ENCODE peak calls at places on chromosome 21, in ten cellular contexts. M is tibial nerve, F is Peyer's patch, O is transverse colon, S is breast epithelium, Y is ovary, G is H1, P is heart left ventricle, X is suprapubic skin, I is esophagus squamous epithelium. D is an unnamed sample. For H3K4me1, the result is how much of the 10 kb centered on the place peaks cover.

GRCh38 chr21:27212444-27212843 is 245.6 kb upstream of the ADAMTS5 start:
- DNase-seq in M (no peak), F (no peak), O (no peak), S (no peak), Y (no peak), G (no peak), P (no peak), X (no peak), I (no peak), D (no peak)

GRCh38 chr21:31524140-31524539 is 135.4 kb upstream of the SOD1 start:
- DNase-seq in M (no peak), F (no peak), O (no peak), S (no peak), Y (no peak), G (no peak), P (no peak), X (no peak), I (no peak), D (no peak)

GRCh38 chr21:33707846-33708245 is 65.5 kb downstream of the ITSN1 start:
- DNase-seq in M (no peak), F (no peak), O (no peak), S (no peak), Y (no peak), G (no peak), P (no peak), X (no peak), I (no peak), D (no peak)

GRCh38 chr21:39461419-39461818 is 9.6 kb downstream of the SH3BGR start:
- DNase-seq in M (no peak), F (no peak), O (no peak), S (no peak), Y (no peak), G (no peak), P (no peak), X (no peak), I (no peak), D (no peak)

GRCh38 chr21:14076143-14076806 is 134.5 kb downstream of the LIPI start:
- DNase-seq in M (no peak), F (no peak), O (no peak), S (no peak), Y (no peak), G (no peak), P (no peak), X (no peak), I (no peak), D (no peak)

GRCh38 chr21:39014751-39015150 is 168.5 kb downstream of the PSMG1 start:
- DNase-seq in M (no peak), F (no peak), O (no peak), S (no peak), Y (no peak), G (no peak), P (no peak), X (no peak), I (no peak), D (peak)

GRCh38 chr21:37675202-37675801 is 241.0 kb downstream of the KCNJ6 start:
- DNase-seq in M (peak), F (peak), O (peak), S (peak), Y (peak), G (peak), P (peak), X (no peak), I (no peak), D (peak)

GRCh38 chr21:38170283-38170682 is 86.5 kb upstream of the KCNJ15 start:
- DNase-seq in M (no peak), F (no peak), O (no peak), S (no peak), Y (no peak), G (peak), P (no peak), X (no peak), I (no peak), D (no peak)

GRCh38 chr21:46509760-46510159 is 51.1 kb downstream of the DIP2A start:
- DNase-seq in M (no peak), F (peak), O (peak), S (no peak), Y (no peak), G (no peak), P (no peak), X (no peak), I (no peak), D (peak)

GRCh38 chr21:34946385-34947121 is 102.5 kb downstream of the RUNX1 start:
- DNase-seq in M (no peak), F (no peak), O (no peak), S (no peak), Y (no peak), G (no peak), P (no peak), X (no peak), I (no peak), D (no peak)

GRCh38 chr21:32771134-32771523 is 426 bp downstream of the PAXBP1 start:
- DNase-seq in M (peak), F (no peak), O (peak), S (peak), Y (peak), G (no peak), P (peak), X (peak), I (no peak), D (no peak)

GRCh38 chr21:32298148-32298559 is 501 bp upstream of the MRAP start:
- DNase-seq in M (no peak), F (no peak), O (no peak), S (no peak), Y (peak), G (no peak), P (no peak), X (peak), I (no peak), D (no peak)

GRCh38 chr21:38489283-38489677 is 9.0 kb downstream of the ERG start:
- DNase-seq in M (no peak), F (no peak), O (no peak), S (no peak), Y (no peak), G (no peak), P (no peak), X (no peak), I (no peak), D (no peak)

GRCh38 chr21:29449306-29449940 is 150.7 kb downstream of the BACH1 start:
- DNase-seq in M (no peak), F (no peak), O (no peak), S (no peak), Y (no peak), G (no peak), P (no peak), X (no peak), I (no peak), D (no peak)

GRCh38 chr21:34133802-34134201 is 60.4 kb downstream of the MRPS6 start:
- DNase-seq in M (no peak), F (no peak), O (no peak), S (no peak), Y (no peak), G (no peak), P (no peak), X (no peak), I (no peak), D (no peak)

GRCh38 chr21:17667256-17667655 is 54.6 kb upstream of the BTG3 start:
- DNase-seq in M (no peak), F (no peak), O (no peak), S (no peak), Y (no peak), G (no peak), P (no peak), X (no peak), I (no peak), D (no peak)

GRCh38 chr21:34994646-34995631 is 54.2 kb downstream of the RUNX1 start:
- DNase-seq in M (no peak), F (no peak), O (no peak), S (no peak), Y (no peak), G (no peak), P (no peak), X (no peak), I (no peak), D (peak)

GRCh38 chr21:34195365-34195764 is 122.0 kb downstream of the MRPS6 start:
- DNase-seq in M (no peak), F (no peak), O (no peak), S (no peak), Y (no peak), G (no peak), P (no peak), X (no peak), I (no peak), D (no peak)

GRCh38 chr21:41243107-41243506 is 73.5 kb upstream of the FAM3B start:
- DNase-seq in M (no peak), F (no peak), O (no peak), S (no peak), Y (no peak), G (no peak), P (no peak), X (no peak), I (no peak), D (no peak)

GRCh38 chr21:32353002-32353711 is 39.7 kb downstream of the URB1 start:
- DNase-seq in M (no peak), F (no peak), O (no peak), S (no peak), Y (no peak), G (no peak), P (no peak), X (peak), I (no peak), D (no peak)

GRCh38 chr21:30580132-30580531 is 10.1 kb downstream of the KRTAP22-2 start:
- DNase-seq in M (no peak), F (no peak), O (no peak), S (no peak), Y (no peak), G (no peak), P (no peak), X (no peak), I (no peak), D (no peak)

GRCh38 chr21:34743831-34744230 is 75.0 kb downstream of the CLIC6 start:
- DNase-seq in M (peak), F (no peak), O (peak), S (peak), Y (no peak), G (no peak), P (no peak), X (no peak), I (no peak), D (no peak)

GRCh38 chr21:39441502-39442475 is 3.8 kb downstream of the LCA5L start:
- DNase-seq in M (no peak), F (no peak), O (no peak), S (no peak), Y (no peak), G (no peak), P (no peak), X (no peak), I (no peak), D (no peak)

GRCh38 chr21:38379171-38379570 is 119.1 kb downstream of the ERG start:
- DNase-seq in M (no peak), F (no peak), O (no peak), S (no peak), Y (no peak), G (no peak), P (no peak), X (no peak), I (no peak), D (no peak)

GRCh38 chr21:36429672-36430546 is 44.7 kb downstream of the CHAF1B start:
- DNase-seq in M (peak), F (no peak), O (peak), S (peak), Y (peak), G (peak), P (peak), X (no peak), I (peak), D (no peak)
- TF ChIP-seq POLR2A in M (peak), F (no peak), O (peak), S (no peak), Y (peak), G (no peak), P (no peak), X (no peak), I (peak), D (no peak)

GRCh38 chr21:44329971-44330681 is 9.1 kb downstream of the CFAP410 start:
- DNase-seq in M (no peak), F (no peak), O (no peak), S (no peak), Y (no peak), G (no peak), P (no peak), X (no peak), I (no peak), D (no peak)
- H3K4me1 ChIP-seq in M (under half), F (under half), O (under half), S (under half), Y (under half), G (under half), P (under half), X (under half), I (under half), D (under half)

GRCh38 chr21:43967981-43968380 is 44.1 kb upstream of the TRAPPC10 start:
- DNase-seq in M (no peak), F (no peak), O (no peak), S (no peak), Y (no peak), G (no peak), P (no peak), X (no peak), I (no peak), D (peak)

GRCh38 chr21:43968410-43969114 is 43.5 kb upstream of the TRAPPC10 start:
- DNase-seq in M (no peak), F (no peak), O (no peak), S (no peak), Y (no peak), G (no peak), P (no peak), X (no peak), I (no peak), D (no peak)

GRCh38 chr21:43965911-43966585 is 46.1 kb upstream of the TRAPPC10 start:
- DNase-seq in M (no peak), F (no peak), O (no peak), S (no peak), Y (no peak), G (no peak), P (no peak), X (no peak), I (no peak), D (no peak)

GRCh38 chr21:43969115-43969444 is 43.0 kb upstream of the TRAPPC10 start:
- DNase-seq in M (no peak), F (no peak), O (no peak), S (no peak), Y (no peak), G (no peak), P (no peak), X (no peak), I (no peak), D (peak)

GRCh38 chr21:43966946-43967512 is 45.1 kb upstream of the TRAPPC10 start:
- DNase-seq in M (no peak), F (no peak), O (no peak), S (no peak), Y (no peak), G (no peak), P (no peak), X (no peak), I (no peak), D (peak)
- TF ChIP-seq POLR2A in M (no peak), F (no peak), O (no peak), S (no peak), Y (no peak), G (no peak), P (no peak), X (no peak), I (no peak), D (no peak)

GRCh38 chr21:42409366-42409765 is 5.7 kb downstream of the UBASH3A start:
- DNase-seq in M (no peak), F (no peak), O (no peak), S (no peak), Y (no peak), G (no peak), P (no peak), X (no peak), I (no peak), D (no peak)
- H3K4me1 ChIP-seq in M (under half), F (under half), O (under half), S (under half), Y (under half), G (under half), P (under half), X (under half), I (under half), D (under half)

DNA sequence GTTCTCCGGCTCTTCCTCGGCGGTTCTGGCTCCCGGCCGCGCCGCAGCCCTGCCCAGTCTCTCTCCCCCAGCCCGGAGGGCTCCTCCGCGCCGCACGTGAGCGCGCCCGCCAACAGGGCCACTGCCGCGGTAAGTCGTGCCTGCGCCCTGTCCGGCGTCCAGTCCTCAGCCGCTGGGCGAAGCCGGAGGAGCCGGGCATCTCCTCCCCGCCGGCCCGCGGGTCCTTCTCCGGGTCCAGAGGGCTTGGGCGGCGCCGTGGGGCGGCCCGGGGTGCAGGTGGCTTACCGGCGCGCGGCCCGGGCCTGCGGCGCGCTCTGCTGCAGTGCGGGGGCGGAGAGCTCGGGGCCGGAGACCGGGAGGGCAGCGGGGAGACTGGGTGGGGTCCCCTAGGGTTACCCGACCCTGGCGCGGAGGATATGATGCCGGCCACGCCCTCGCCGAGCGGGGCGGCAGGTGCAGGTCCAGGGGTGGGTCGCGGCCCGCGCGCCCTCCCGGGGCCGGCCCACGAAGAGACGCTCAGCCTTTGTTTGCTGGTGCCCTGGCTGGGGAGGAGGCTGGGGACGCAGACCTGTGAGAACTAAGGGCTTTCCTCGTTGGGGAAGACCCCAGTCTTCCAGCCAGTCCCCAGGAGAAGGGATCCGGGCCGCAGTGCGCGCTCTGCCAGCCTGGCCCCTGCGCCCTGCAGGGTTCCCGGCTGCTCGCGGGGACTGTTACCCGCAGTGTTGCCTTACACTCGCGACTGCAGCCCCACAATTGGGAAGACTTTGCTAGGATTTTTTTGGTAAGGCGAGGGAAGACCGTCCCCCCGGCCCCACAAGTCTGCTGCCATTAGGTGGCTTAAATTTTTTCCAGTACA is at the start of gene DOP1B:
- DNase-seq in M (no peak), F (no peak), O (peak), S (no peak), Y (no peak), G (no peak), P (no peak), X (peak), I (no peak), D (no peak)
- TF ChIP-seq POLR2A in M (peak), F (peak), O (peak), S (peak), Y (peak), G (no peak), P (no peak), X (no peak), I (no peak), D (peak)

DNA sequence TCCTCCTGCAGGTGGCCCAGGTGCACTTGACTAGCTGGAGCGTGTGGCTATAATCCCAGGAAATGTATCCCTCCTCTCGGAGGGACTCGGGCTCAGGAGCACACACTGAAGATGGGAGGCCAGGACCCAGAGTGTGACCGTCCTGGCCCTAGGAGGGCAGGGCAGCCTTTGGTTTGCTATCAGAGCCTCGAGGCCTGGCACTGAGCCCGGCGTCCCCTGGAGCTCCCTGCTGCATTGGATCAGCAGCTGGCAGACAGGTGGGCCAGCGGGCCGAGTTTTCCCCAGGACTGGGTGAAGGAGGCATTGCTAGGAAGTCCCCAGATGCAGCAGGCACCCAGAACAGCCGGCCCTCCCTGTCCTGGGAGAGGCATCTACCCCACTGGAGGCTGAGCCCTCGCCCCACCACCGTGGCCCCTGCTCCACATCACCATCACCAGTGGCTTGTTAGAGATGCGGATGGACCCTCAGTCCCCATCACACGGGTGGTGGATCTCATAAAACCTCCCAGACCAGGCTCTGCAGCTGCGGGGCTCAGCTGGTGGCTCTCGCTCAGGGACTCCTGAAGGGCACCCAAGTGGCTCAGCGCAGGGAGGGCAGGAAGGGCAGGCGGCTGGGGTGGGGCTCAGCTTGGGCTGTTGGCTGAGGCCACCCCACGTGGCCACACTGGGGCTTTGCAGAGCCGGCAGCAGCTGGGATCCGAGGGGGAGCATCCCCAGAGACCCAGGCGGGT is 32.7 kb upstream of the POFUT2 start:
- DNase-seq in M (no peak), F (peak), O (no peak), S (no peak), Y (peak), G (no peak), P (peak), X (no peak), I (no peak), D (no peak)
- H3K4me1 ChIP-seq in M (half or more), F (under half), O (under half), S (under half), Y (under half), G (under half), P (half or more), X (under half), I (under half), D (half or more)

DNA sequence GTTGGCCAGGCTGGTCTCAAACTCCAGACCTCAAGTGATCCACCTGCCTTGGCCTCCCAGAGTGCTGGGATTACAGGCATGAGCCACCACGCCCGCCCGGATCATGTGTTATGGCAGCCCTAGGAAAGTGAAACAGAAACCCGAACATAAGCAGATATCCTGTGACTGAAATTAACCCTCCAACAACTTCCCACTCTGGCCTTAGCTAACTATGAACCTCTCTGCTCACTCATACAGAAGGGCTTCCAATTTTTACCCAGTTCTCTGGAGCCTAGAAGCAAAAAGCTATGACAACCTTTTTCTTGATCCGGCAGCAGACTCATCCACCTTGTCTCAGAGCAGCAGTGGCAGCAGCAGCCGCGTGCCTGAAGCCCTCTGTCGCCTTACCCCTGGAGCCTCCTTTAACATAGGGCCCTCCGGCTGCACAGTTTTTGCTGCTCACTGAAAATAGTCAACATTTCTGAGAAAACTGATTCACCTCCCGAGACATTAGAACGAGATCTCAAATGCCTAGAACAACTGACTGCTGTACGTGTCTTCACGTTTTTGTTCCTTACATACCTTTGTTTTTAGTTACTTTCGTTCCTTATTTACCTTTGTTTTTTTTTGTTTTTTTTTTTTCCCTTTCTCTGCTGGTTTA is 9.3 kb downstream of the CBR1 start:
- DNase-seq in M (peak), F (peak), O (peak), S (no peak), Y (no peak), G (no peak), P (no peak), X (no peak), I (no peak), D (peak)
- TF ChIP-seq POLR2A in M (no peak), F (no peak), O (no peak), S (no peak), Y (no peak), G (no peak), P (no peak), X (no peak), I (no peak), D (no peak)